ENCODE peak calls at places on chromosome 12, in seven cellular contexts. Q is spleen, P is gastrocnemius medialis, Z is breast epithelium, T is testis, W is Peyer's patch, R is A549. G is an unnamed sample. For H3K4me1, the result is how much of the 10 kb centered on the place peaks cover.

GRCh38 chr12:108821407-108822397 is 35.7 kb downstream of the SSH1 start:
- DNase-seq in T (no peak), W (no peak), R (no peak), Q (peak), Z (no peak), P (no peak), G (no peak)

GRCh38 chr12:2614341-2614740 is 180.4 kb upstream of the FKBP4 start:
- DNase-seq in P (no peak), R (no peak), Z (no peak), Q (no peak), W (no peak), T (no peak), G (no peak)

GRCh38 chr12:101793401-101793800 is 37.4 kb downstream of the GNPTAB start:
- DNase-seq in P (no peak), R (no peak), W (no peak), T (no peak), Z (no peak), Q (no peak), G (no peak)

GRCh38 chr12:31590730-31591307 is at the start of gene DENND5B:
- DNase-seq in R (peak), Z (peak), T (peak), Q (peak), P (peak), W (peak), G (peak)

GRCh38 chr12:108129017-108129812 is at the start of gene WSCD2:
- DNase-seq in T (peak), Z (no peak), W (peak), R (peak), P (no peak), Q (no peak), G (peak)

GRCh38 chr12:118398878-118399277 is 22.5 kb downstream of the SUDS3 start:
- DNase-seq in R (no peak), T (no peak), P (no peak), W (no peak), Z (no peak), Q (no peak), G (no peak)

GRCh38 chr12:14731821-14732220 is 35.4 kb upstream of the GUCY2C start:
- DNase-seq in Q (no peak), R (no peak), W (no peak), P (no peak), Z (no peak), T (no peak), G (no peak)

GRCh38 chr12:14843425-14843887 is at the start of gene ART4:
- DNase-seq in P (no peak), Q (peak), T (no peak), W (no peak), Z (no peak), R (no peak), G (peak)

GRCh38 chr12:67649165-67650126 is 901 bp downstream of the DYRK2 start:
- DNase-seq in Z (peak), W (peak), Q (peak), T (peak), P (peak), R (no peak), G (peak)

GRCh38 chr12:96177013-96177412 is 17.2 kb upstream of the ELK3 start:
- DNase-seq in R (no peak), Q (no peak), W (no peak), P (no peak), Z (no peak), T (no peak), G (no peak)

GRCh38 chr12:116040412-116040811 is 237.1 kb downstream of the MED13L start:
- DNase-seq in T (no peak), W (no peak), P (no peak), Z (no peak), Q (no peak), R (no peak), G (no peak)

GRCh38 chr12:101619868-101620761 is 25.3 kb downstream of the MYBPC1 start:
- DNase-seq in T (no peak), P (no peak), Z (no peak), W (no peak), R (no peak), Q (no peak), G (no peak)

GRCh38 chr12:88305491-88305890 is 163.4 kb downstream of the TMTC3 start:
- DNase-seq in R (no peak), T (no peak), P (no peak), W (no peak), Q (no peak), Z (no peak), G (no peak)

GRCh38 chr12:3752741-3753486 is at the start of gene CRACR2A:
- DNase-seq in P (peak), Q (peak), Z (no peak), R (peak), W (peak), T (peak), G (peak)

GRCh38 chr12:90366286-90366685 is 588.7 kb downstream of the CCER1 start:
- DNase-seq in Q (no peak), W (no peak), R (no peak), Z (no peak), P (no peak), T (no peak), G (no peak)

GRCh38 chr12:22048351-22049041 is 2.5 kb downstream of the CMAS start:
- DNase-seq in Z (no peak), P (no peak), Q (no peak), W (no peak), R (no peak), T (no peak), G (no peak)

GRCh38 chr12:59928416-59928815 is 332.6 kb downstream of the SLC16A7 start:
- DNase-seq in P (no peak), W (no peak), R (no peak), T (no peak), Q (no peak), Z (no peak), G (no peak)

GRCh38 chr12:3882896-3883564 is 9.8 kb upstream of the PARP11 start:
- DNase-seq in W (no peak), Z (no peak), R (peak), T (no peak), Q (no peak), P (no peak), G (no peak)

GRCh38 chr12:3303410-3304136 is 187.4 kb upstream of the PRMT8 start:
- DNase-seq in T (no peak), R (no peak), Z (no peak), P (no peak), Q (no peak), W (no peak), G (no peak)

GRCh38 chr12:90004319-90005074 is 295.9 kb upstream of the ATP2B1 start:
- DNase-seq in T (no peak), Q (no peak), Z (no peak), W (no peak), R (no peak), P (no peak), G (no peak)

GRCh38 chr12:66931091-66931490 is 252.2 kb upstream of the GRIP1 start:
- DNase-seq in Z (no peak), P (no peak), R (no peak), W (no peak), T (no peak), Q (no peak), G (no peak)

GRCh38 chr12:49853671-49854070 is 10.8 kb upstream of the BCDIN3D start:
- DNase-seq in R (no peak), T (no peak), W (no peak), Z (no peak), Q (no peak), P (no peak), G (no peak)

GRCh38 chr12:132429122-132429931 is 60.6 kb upstream of the FBRSL1 start:
- DNase-seq in R (no peak), T (no peak), P (no peak), Q (no peak), W (peak), Z (no peak), G (no peak)

GRCh38 chr12:111406474-111407370 is 999 bp downstream of the SH2B3 start:
- DNase-seq in W (peak), P (no peak), T (no peak), R (no peak), Q (peak), Z (no peak), G (peak)

GRCh38 chr12:71871116-71871515 is 31.6 kb downstream of the TBC1D15 start:
- DNase-seq in Z (no peak), R (no peak), T (no peak), P (no peak), W (no peak), Q (no peak), G (no peak)

GRCh38 chr12:10717410-10717809 is 5.7 kb downstream of the YBX3 start:
- DNase-seq in R (no peak), Q (no peak), W (no peak), Z (no peak), T (no peak), P (no peak), G (no peak)

GRCh38 chr12:9072481-9073038 is 43.2 kb downstream of the A2M start:
- DNase-seq in T (no peak), R (no peak), Z (no peak), P (no peak), W (no peak), Q (no peak), G (no peak)

GRCh38 chr12:123532021-123532420 is 1.5 kb downstream of the RILPL1 start:
- DNase-seq in Q (no peak), Z (no peak), W (peak), T (no peak), P (no peak), R (no peak), G (no peak)

DNA sequence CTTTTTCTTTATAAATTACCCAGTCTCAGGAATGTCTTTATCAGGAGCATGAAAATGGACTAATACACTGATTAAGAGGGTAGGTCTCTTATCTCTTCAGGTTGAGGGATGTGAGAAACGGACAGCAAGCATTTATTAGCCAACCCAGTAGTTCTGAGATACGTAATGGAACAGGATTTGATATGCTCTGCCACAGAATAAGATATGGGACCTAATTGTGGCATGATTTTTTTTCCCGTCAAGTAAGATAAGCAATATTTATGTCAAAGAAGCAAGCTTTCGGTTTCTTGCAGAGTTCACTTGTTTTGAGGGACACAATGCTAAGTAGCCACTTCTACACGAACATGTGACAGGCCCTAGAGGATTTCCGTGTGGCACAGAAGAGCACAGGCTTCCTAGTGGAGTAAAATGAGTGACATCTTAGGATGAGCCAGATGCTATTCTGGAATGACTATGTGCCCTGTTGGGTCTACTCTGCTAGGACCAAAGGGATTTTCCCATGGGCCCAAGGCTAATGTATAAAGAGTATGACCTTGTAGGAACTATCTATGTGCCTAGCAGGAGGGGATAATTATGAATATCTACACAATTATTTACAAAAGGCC is 57.9 kb downstream of the SLC38A1 start:
- DNase-seq in Q (no peak), R (no peak), P (no peak), Z (no peak), W (no peak), T (no peak), G (no peak)
- H3K4me1 ChIP-seq in Q (half or more), R (under half), P (under half), Z (under half), W (under half), T (under half), G (half or more)

GRCh38 chr12:53268009-53268636 is at the start of gene ESPL1:
- DNase-seq in R (peak), W (peak), Z (peak), Q (peak), T (peak), P (peak), G (peak)
- H3K27ac ChIP-seq in R (peak), W (peak), Z (peak), Q (peak), T (peak), P (peak), G (no peak)

DNA sequence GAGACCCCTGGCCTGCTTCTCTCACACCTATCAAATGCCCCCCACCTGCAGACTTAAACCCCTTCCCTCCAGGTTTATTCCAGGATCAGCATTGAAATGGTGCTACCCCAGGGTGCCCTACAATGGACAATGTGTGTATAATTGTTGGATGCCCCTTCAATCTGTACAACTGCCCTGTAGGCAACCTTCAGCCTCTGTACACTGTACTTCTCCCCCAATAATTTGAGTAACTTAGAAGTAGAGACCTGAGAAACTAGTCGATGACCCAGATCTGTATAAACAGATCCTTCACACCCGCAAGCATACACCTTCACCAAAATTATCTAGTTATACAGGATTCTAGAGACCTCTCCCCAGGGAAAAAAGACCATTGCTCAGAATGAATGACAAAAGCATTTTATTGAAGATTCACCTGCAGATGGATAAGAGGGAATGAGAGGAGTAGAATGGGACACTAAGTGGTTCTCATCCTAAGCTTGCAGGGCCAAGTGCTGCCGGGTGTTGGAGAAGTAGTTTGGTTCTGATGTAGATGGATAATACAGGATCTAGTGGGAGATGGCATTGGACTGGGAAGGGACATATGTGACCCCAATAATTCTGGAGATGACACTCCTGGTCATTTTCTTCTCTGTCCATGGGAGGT is 7.6 kb downstream of the KRT4 start:
- DNase-seq in Z (no peak), W (no peak), Q (peak), P (no peak), T (no peak), R (no peak), G (no peak)
- TF ChIP-seq POLR2A in Z (no peak), W (no peak), Q (no peak), P (no peak), T (no peak), R (no peak), G (no peak)

DNA sequence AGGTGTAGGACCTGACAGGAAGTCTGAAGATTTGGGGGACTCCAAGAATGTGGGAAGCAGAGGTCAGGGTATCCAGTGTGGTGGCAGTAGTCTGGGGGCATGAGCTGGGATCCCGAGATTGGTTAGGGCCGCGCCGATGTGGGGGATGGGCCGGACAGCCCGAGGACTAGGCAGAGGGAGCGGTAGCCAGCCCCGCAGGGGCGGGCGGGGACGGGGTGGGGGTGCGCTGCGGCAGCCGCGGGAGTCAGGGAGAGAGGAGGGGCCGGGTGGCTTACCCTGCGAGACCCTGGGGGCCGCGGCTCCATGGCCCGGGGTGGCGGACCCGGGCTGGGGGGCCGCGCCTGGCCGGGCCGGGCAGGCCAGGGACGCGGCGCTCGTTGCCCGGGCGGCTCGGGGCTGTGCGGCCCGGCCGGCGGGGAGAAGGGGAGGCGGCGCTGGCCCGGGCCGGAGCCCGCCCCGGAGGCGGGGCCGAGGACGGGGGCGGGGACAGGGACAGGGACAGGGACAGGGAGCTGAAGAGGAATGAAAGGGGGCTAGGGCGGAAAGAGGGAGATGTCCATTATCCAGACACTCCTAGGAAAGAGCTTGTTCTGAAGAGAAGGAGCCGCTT is 5.6 kb downstream of the ZNF385A start:
- DNase-seq in P (no peak), R (no peak), T (peak), W (no peak), Z (no peak), Q (peak), G (peak)
- H3K4me1 ChIP-seq in P (under half), R (under half), T (under half), W (under half), Z (under half), Q (under half), G (under half)

GRCh38 chr12:78398750-78399149 is 465.8 kb upstream of the SYT1 start:
- DNase-seq in R (peak), P (no peak), W (no peak), T (no peak), Q (no peak), Z (no peak), G (no peak)

GRCh38 chr12:78392918-78393317 is 471.7 kb upstream of the SYT1 start:
- DNase-seq in T (peak), R (peak), Z (no peak), P (no peak), W (no peak), Q (no peak), G (no peak)

GRCh38 chr12:78390920-78391319 is 473.7 kb upstream of the SYT1 start:
- DNase-seq in W (no peak), Q (no peak), P (no peak), R (no peak), Z (no peak), T (no peak), G (no peak)

DNA sequence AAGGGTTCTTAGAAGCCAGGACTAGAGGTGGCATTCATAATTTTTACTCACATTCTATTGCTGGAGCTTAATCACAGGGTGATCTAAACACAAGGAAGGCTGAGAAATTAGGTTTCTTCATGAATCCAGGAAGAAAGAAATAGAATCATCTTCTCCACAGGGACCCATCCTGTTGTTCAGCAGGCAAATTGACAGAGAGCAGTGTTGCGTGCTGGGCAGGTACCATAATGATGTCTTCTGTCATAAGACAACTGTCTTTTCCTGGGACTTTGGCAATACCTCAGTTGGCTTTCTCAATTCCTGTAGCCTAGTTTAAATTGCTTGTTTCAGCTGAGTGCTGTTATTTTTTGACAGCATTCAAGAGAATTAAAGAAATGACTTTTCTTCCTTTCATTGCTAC is 468.0 kb upstream of the SYT1 start:
- DNase-seq in Z (no peak), Q (no peak), W (no peak), T (no peak), P (no peak), R (no peak), G (no peak)
- H3K27ac ChIP-seq in Z (no peak), Q (no peak), W (no peak), T (no peak), P (no peak), R (no peak), G (no peak)

DNA sequence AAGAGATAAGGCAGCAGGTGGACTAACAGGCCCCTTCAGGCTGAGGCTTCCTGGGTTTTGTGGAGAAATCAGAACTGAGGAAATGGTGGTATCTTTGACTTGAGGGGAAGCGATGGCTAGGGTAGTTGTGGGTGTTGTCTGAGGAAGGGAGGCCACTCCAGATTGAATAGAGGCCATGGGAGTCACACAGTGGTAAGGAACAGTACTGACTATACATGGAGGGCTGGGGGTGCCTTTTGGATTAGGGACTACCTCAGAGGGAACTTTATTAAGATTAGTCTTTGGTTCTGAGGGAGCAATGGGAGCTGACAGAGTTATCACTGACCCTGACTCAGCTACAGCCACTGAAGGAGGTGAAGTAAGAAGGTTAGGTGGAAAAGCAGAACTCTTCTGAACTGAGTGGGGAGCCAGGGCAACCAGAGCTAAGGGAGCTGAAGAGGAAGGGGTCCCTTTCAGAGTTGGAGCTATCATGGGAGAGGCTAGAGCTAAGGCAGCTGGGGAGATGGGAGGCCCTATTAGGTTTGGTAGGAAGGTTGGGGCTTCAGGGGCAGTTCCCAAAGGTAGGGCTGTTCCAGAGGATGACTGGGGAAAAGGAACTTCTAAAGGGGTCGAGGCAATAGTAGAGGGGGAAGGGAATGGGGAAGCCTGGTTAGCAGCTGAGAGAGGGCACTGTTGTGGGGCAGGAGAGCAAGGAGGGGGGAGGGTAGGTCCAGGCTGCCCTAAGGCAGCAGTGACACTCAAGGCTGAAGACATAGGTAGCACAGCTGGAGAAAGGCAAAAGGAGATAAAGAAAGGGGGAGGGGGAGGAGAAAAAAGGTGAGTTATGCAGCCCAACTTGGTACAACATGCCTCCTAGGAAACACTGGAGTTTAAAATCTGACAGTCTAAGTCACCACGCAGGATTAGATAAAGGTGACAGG is 4.1 kb downstream of the NACA start:
- DNase-seq in R (no peak), W (no peak), T (no peak), Z (no peak), P (no peak), Q (no peak), G (no peak)
- TF ChIP-seq POLR2A in R (no peak), W (no peak), T (no peak), Z (no peak), P (no peak), Q (no peak), G (no peak)